ENCODE peak calls at places on chromosomes 5 and 9, in six cellular contexts. One of them, this sample, is unnamed.

GRCh38 chr9:123927625-123928308 is 2.2 kb downstream of the DENND1A start:
- DNase-seq in T47D: no peak
- DNase-seq in NCI-H2171 treated with DMSO at 0.1 percent for 48 hours: no peak
- DNase-seq in H54: peak
- DNase-seq in CD8-positive, alpha-beta T cell: no peak
- DNase-seq in stimulated activated CD4-positive, alpha-beta T cell treated with anti-CD3 and anti-CD28 coated beads, TNF-alpha, amount 100 ng/mL, for 1 hour: no peak
- DNase-seq in this sample: no peak

GRCh38 chr5:170632266-170632984 is 128.6 kb downstream of the KCNIP1 start:
- DNase-seq in NCI-H2171 treated with DMSO at 0.1 percent for 48 hours: no peak
- DNase-seq in H54: no peak
- DNase-seq in CD8-positive, alpha-beta T cell: no peak
- DNase-seq in T47D: no peak
- DNase-seq in stimulated activated CD4-positive, alpha-beta T cell treated with anti-CD3 and anti-CD28 coated beads, TNF-alpha, amount 100 ng/mL, for 1 hour: no peak
- DNase-seq in this sample: no peak

GRCh38 chr5:150114773-150115408 is 28.5 kb upstream of the CSF1R start:
- DNase-seq in T47D: no peak
- DNase-seq in H54: no peak
- DNase-seq in stimulated activated CD4-positive, alpha-beta T cell treated with anti-CD3 and anti-CD28 coated beads, TNF-alpha, amount 100 ng/mL, for 1 hour: no peak
- DNase-seq in NCI-H2171 treated with DMSO at 0.1 percent for 48 hours: no peak
- DNase-seq in CD8-positive, alpha-beta T cell: no peak
- DNase-seq in this sample: no peak

GRCh38 chr9:113993838-113994540 is 84.1 kb downstream of the AMBP start:
- DNase-seq in T47D: no peak
- DNase-seq in NCI-H2171 treated with DMSO at 0.1 percent for 48 hours: no peak
- DNase-seq in CD8-positive, alpha-beta T cell: no peak
- DNase-seq in stimulated activated CD4-positive, alpha-beta T cell treated with anti-CD3 and anti-CD28 coated beads, TNF-alpha, amount 100 ng/mL, for 1 hour: no peak
- DNase-seq in H54: no peak
- DNase-seq in this sample: peak

GRCh38 chr5:177366528-177367322 is 9.0 kb downstream of the RGS14 start:
- DNase-seq in T47D: peak
- DNase-seq in H54: no peak
- DNase-seq in stimulated activated CD4-positive, alpha-beta T cell treated with anti-CD3 and anti-CD28 coated beads, TNF-alpha, amount 100 ng/mL, for 1 hour: no peak
- DNase-seq in NCI-H2171 treated with DMSO at 0.1 percent for 48 hours: no peak
- DNase-seq in CD8-positive, alpha-beta T cell: no peak
- DNase-seq in this sample: peak

GRCh38 chr9:105295151-105295550 is 50.7 kb downstream of the SLC44A1 start:
- DNase-seq in stimulated activated CD4-positive, alpha-beta T cell treated with anti-CD3 and anti-CD28 coated beads, TNF-alpha, amount 100 ng/mL, for 1 hour: no peak
- DNase-seq in T47D: no peak
- DNase-seq in CD8-positive, alpha-beta T cell: no peak
- DNase-seq in NCI-H2171 treated with DMSO at 0.1 percent for 48 hours: no peak
- DNase-seq in H54: no peak
- DNase-seq in this sample: no peak

GRCh38 chr9:37543468-37543867 is 32.7 kb downstream of the FBXO10 start:
- DNase-seq in CD8-positive, alpha-beta T cell: no peak
- DNase-seq in T47D: no peak
- DNase-seq in H54: no peak
- DNase-seq in stimulated activated CD4-positive, alpha-beta T cell treated with anti-CD3 and anti-CD28 coated beads, TNF-alpha, amount 100 ng/mL, for 1 hour: no peak
- DNase-seq in NCI-H2171 treated with DMSO at 0.1 percent for 48 hours: no peak
- DNase-seq in this sample: no peak

GRCh38 chr5:179297026-179297425 is 48.2 kb downstream of the ADAMTS2 start:
- DNase-seq in CD8-positive, alpha-beta T cell: no peak
- DNase-seq in stimulated activated CD4-positive, alpha-beta T cell treated with anti-CD3 and anti-CD28 coated beads, TNF-alpha, amount 100 ng/mL, for 1 hour: no peak
- DNase-seq in T47D: no peak
- DNase-seq in NCI-H2171 treated with DMSO at 0.1 percent for 48 hours: no peak
- DNase-seq in H54: no peak
- DNase-seq in this sample: no peak

GRCh38 chr5:13567819-13568218 is 376.7 kb downstream of the DNAH5 start:
- DNase-seq in stimulated activated CD4-positive, alpha-beta T cell treated with anti-CD3 and anti-CD28 coated beads, TNF-alpha, amount 100 ng/mL, for 1 hour: no peak
- DNase-seq in CD8-positive, alpha-beta T cell: no peak
- DNase-seq in T47D: no peak
- DNase-seq in NCI-H2171 treated with DMSO at 0.1 percent for 48 hours: no peak
- DNase-seq in H54: peak
- DNase-seq in this sample: no peak